ENCODE peak calls at places on chromosomes 12 and 14, in nine cellular contexts. H, R, U, M, Y, J, Z, N and D are unnamed samples.

GRCh38 chr12:127400231-127400630 is 866.7 kb upstream of the TMEM132C start:
- DNase-seq in H (no peak), Z (no peak), U (no peak), R (no peak), M (no peak), J (no peak), Y (no peak), N (no peak), D (no peak)

GRCh38 chr12:15928870-15929571 is 17.9 kb downstream of the DERA start:
- DNase-seq in R (no peak), Y (no peak), H (no peak), U (no peak), J (no peak), M (no peak), N (no peak), Z (no peak), D (peak; percentile 69)

GRCh38 chr12:89024580-89024979 is 327.7 kb downstream of the DUSP6 start:
- DNase-seq in U (no peak), H (no peak), R (no peak), Y (no peak), J (no peak), M (no peak), Z (no peak), N (no peak), D (no peak)

GRCh38 chr14:50230601-50231474 is 540 bp downstream of the SOS2 start:
- DNase-seq in H (peak; percentile 47), N (peak; percentile 55), U (peak; percentile 53), M (peak; percentile 71), Y (peak; percentile 70), Z (peak; percentile 58), R (peak; percentile 73), J (peak; percentile 61), D (peak; percentile 76)

GRCh38 chr14:93036652-93037341 is 78.9 kb downstream of the ITPK1 start:
- DNase-seq in R (peak; percentile 70), Y (no peak), N (no peak), Z (no peak), J (no peak), H (no peak), M (peak; percentile 33), U (no peak), D (no peak)

GRCh38 chr14:102774391-102775153 is 2.7 kb upstream of the TRAF3 start:
- DNase-seq in H (peak; percentile 40), Y (no peak), R (peak; percentile 83), N (no peak), Z (peak; percentile 64), J (peak; percentile 73), M (peak; percentile 44), U (no peak), D (no peak)

GRCh38 chr14:59055439-59056045 is 132.9 kb upstream of the DAAM1 start:
- DNase-seq in H (peak; percentile 31), N (no peak), Y (no peak), R (peak; percentile 73), Z (peak; percentile 17), U (no peak), J (no peak), M (no peak), D (no peak)

GRCh38 chr14:88989911-88990310 is 165.5 kb downstream of the TTC8 start:
- DNase-seq in Y (no peak), M (no peak), J (no peak), N (no peak), U (no peak), Z (no peak), H (no peak), R (no peak), D (no peak)

GRCh38 chr12:113359939-113360748 is 1.8 kb downstream of the PLBD2 start:
- DNase-seq in H (no peak), R (peak; percentile 11), U (no peak), Y (no peak), N (peak; percentile 42), J (no peak), M (no peak), Z (no peak), D (no peak)

GRCh38 chr12:15956010-15956409 is 44.9 kb downstream of the DERA start:
- DNase-seq in H (no peak), Y (no peak), U (no peak), J (no peak), Z (no peak), R (no peak), N (no peak), M (no peak), D (no peak)

GRCh38 chr14:44995196-44995595 is 33.2 kb downstream of the TOGARAM1 start:
- DNase-seq in N (no peak), U (no peak), J (no peak), M (no peak), Z (no peak), R (no peak), Y (no peak), H (no peak), D (no peak)

GRCh38 chr14:55381040-55381439 is 30.6 kb downstream of the ATG14 start:
- DNase-seq in J (no peak), U (no peak), N (no peak), Z (no peak), M (no peak), R (no peak), H (no peak), Y (no peak), D (no peak)

GRCh38 chr12:50750366-50750765 is 13.5 kb upstream of the ATF1 start:
- DNase-seq in M (no peak), N (no peak), J (no peak), H (no peak), Z (no peak), R (no peak), Y (no peak), U (no peak), D (no peak)

GRCh38 chr14:40368314-40368713 is 936.1 kb upstream of the FBXO33 start:
- DNase-seq in J (no peak), M (no peak), N (no peak), R (no peak), H (no peak), U (no peak), Z (no peak), Y (no peak), D (no peak)

GRCh38 chr14:40371011-40371410 is 938.8 kb upstream of the FBXO33 start:
- DNase-seq in Z (no peak), N (no peak), J (no peak), Y (no peak), R (no peak), H (no peak), U (no peak), M (no peak), D (no peak)

DNA sequence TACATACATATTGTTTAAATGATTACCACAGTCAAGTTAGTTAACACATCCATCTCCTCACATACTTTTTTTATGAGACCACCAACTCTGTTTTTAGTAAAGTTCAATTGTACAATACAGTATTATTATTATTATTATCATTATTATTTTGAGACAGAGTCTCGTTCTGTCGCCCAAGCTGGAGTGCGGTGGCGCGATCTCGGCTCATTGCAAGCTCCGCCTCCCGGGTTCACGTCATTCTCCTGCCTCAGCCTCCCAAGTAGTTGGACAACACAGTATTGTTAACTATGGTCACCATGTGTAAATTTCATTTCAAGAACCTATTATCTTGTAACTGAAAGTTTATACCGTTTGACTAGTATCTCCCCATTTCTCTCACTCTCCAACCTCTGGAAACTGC is 942.0 kb upstream of the FBXO33 start:
- DNase-seq in N (no peak), M (no peak), U (no peak), R (no peak), H (no peak), Z (no peak), Y (no peak), J (no peak), D (no peak)
- H3K4me1 ChIP-seq in N (no peaks in the 10 kb centered on the region), M (no peaks in the 10 kb centered on the region), U (no peaks in the 10 kb centered on the region), R (no peaks in the 10 kb centered on the region), H (no peaks in the 10 kb centered on the region), Z (no peaks in the 10 kb centered on the region), Y (no peaks in the 10 kb centered on the region), J (no peaks in the 10 kb centered on the region), D (no peaks in the 10 kb centered on the region)

DNA sequence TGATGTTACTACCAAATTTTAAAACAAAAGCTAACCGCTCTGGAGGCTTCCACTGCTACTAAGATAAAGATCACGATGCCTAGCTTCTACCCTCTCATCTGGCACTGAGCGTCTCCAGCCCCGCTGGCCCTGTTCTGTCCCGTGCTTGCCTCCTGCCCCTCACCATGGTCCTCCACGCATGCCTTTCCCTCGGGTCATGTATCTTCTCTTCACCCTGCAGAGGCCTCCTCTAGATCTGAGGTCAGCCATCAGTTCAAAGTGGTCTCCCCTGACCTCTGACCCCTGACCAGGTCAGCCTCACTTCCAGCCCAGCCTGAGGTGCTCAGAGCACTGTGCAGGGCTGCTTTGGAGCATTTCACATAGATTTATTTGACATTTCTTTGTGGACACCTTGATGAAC is 28.3 kb downstream of the ZNF664 start:
- DNase-seq in U (no peak), J (no peak), N (no peak), Z (no peak), M (no peak), R (no peak), H (no peak), Y (no peak), D (no peak)
- H3K4me1 ChIP-seq in U (no peaks in the 10 kb centered on the region), J (peaks cover 8% of the 10 kb centered on the region), N (peaks cover 24% of the 10 kb centered on the region), Z (no peaks in the 10 kb centered on the region), M (no peaks in the 10 kb centered on the region), R (peaks cover 70% of the 10 kb centered on the region), H (no peaks in the 10 kb centered on the region), Y (peaks cover 39% of the 10 kb centered on the region), D (no peaks in the 10 kb centered on the region)

GRCh38 chr12:14387472-14387871 is 22.0 kb downstream of the ATF7IP start:
- DNase-seq in U (no peak), H (no peak), J (no peak), N (no peak), Y (no peak), R (no peak), Z (no peak), M (no peak), D (no peak)
- H3K4me1 ChIP-seq in U (peaks cover 12% of the 10 kb centered on the region), H (no peaks in the 10 kb centered on the region), J (peaks cover 85% of the 10 kb centered on the region), N (peaks cover 3% of the 10 kb centered on the region), Y (peaks cover 25% of the 10 kb centered on the region), R (peaks cover 22% of the 10 kb centered on the region), Z (peaks cover 28% of the 10 kb centered on the region), M (peaks cover 8% of the 10 kb centered on the region), D (no peaks in the 10 kb centered on the region)

GRCh38 chr14:36479344-36479743 is 40.7 kb downstream of the NKX2-1 start:
- DNase-seq in R (no peak), J (no peak), Z (no peak), Y (no peak), N (no peak), M (no peak), H (no peak), U (no peak), D (no peak)

GRCh38 chr14:36478782-36479181 is 41.2 kb downstream of the NKX2-1 start:
- DNase-seq in N (no peak), M (no peak), U (peak; percentile 28), Z (no peak), H (no peak), R (no peak), J (no peak), Y (no peak), D (no peak)

GRCh38 chr14:36474593-36474992 is 45.4 kb downstream of the NKX2-1 start:
- DNase-seq in Z (no peak), R (no peak), H (no peak), U (no peak), J (no peak), N (no peak), M (no peak), Y (no peak), D (no peak)

GRCh38 chr14:36471431-36471830 is 48.6 kb downstream of the NKX2-1 start:
- DNase-seq in Y (no peak), N (no peak), Z (no peak), U (no peak), J (no peak), H (no peak), R (no peak), M (no peak), D (no peak)

DNA sequence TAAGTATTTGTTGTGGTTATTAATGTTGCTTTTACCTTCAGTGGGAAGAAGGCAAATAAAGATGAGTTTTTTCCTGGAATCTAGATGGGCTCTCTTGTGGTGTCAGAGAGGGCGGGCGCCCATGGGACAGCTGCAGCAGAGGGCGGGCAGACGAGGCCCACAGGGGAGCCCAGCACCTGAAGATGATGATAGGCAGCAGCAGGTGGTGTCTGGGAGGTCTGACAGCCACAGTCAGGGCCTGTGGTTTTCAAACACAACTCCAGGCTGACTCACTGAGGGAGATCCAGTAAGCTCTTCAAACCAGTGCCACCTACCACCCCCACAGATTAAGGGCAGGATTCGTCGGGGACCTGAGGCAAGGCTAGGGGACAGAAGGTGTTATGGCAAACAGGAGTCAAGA is 42.8 kb downstream of the NKX2-1 start:
- DNase-seq in Y (no peak), H (no peak), U (no peak), Z (no peak), M (no peak), J (no peak), N (no peak), R (no peak), D (no peak)
- H3K4me1 ChIP-seq in Y (no peaks in the 10 kb centered on the region), H (no peaks in the 10 kb centered on the region), U (peaks cover 7% of the 10 kb centered on the region), Z (no peaks in the 10 kb centered on the region), M (no peaks in the 10 kb centered on the region), J (no peaks in the 10 kb centered on the region), N (no peaks in the 10 kb centered on the region), R (no peaks in the 10 kb centered on the region), D (no peaks in the 10 kb centered on the region)